ENCODE peak calls at places on chromosome 17, in four cellular contexts. D, S, O and U are unnamed samples.

GRCh38 chr17:34173221-34173620 is 81.9 kb upstream of the CCL2 start:
- DNase-seq in D (peak; percentile 18), S (no peak), O (no peak), U (no peak)

GRCh38 chr17:36105718-36106117 is 2.1 kb downstream of the CCL4 start:
- DNase-seq in S (no peak), O (no peak), D (no peak), U (no peak)

GRCh38 chr17:47275245-47275984 is 21.8 kb downstream of the ITGB3 start:
- DNase-seq in S (peak; percentile 88), D (peak; percentile 89), O (peak; percentile 56), U (no peak)

GRCh38 chr17:71757156-71757555 is 363.7 kb upstream of the SOX9 start:
- DNase-seq in O (no peak), S (no peak), D (no peak), U (no peak)

GRCh38 chr17:31202968-31203367 is 94.1 kb downstream of the OMG start:
- DNase-seq in D (peak; percentile 27), S (no peak), O (peak; percentile 55), U (peak; percentile 52)

GRCh38 chr17:5971969-5972368 is 98.2 kb upstream of the WSCD1 start:
- DNase-seq in O (no peak), D (no peak), S (no peak), U (no peak)

GRCh38 chr17:48351916-48352332 is 78.1 kb downstream of the SKAP1 start:
- DNase-seq in D (peak; percentile 36), O (no peak), S (no peak), U (no peak)

GRCh38 chr17:44922746-44923470 is 7.6 kb upstream of the GFAP start:
- DNase-seq in O (no peak), S (no peak), D (no peak), U (no peak)

GRCh38 chr17:63816669-63817068 is 10.6 kb upstream of the PSMC5 start:
- DNase-seq in O (no peak), S (no peak), D (no peak), U (no peak)

GRCh38 chr17:17088511-17089205 is 46.4 kb downstream of the MPRIP start:
- DNase-seq in D (no peak), S (no peak), O (no peak), U (no peak)

GRCh38 chr17:80722656-80723055 is 178.0 kb downstream of the RPTOR start:
- DNase-seq in S (no peak), O (no peak), D (no peak), U (no peak)

GRCh38 chr17:16486373-16487250 is 5.4 kb downstream of the LRRC75A start:
- DNase-seq in D (peak; percentile 67), S (peak; percentile 87), O (peak; percentile 88), U (no peak)

GRCh38 chr17:44769647-44770084 is 10.9 kb downstream of the ADAM11 start:
- DNase-seq in O (no peak), S (no peak), D (no peak), U (no peak)

GRCh38 chr17:75476274-75476673 is 19.8 kb downstream of the TMEM94 start:
- DNase-seq in O (no peak), S (no peak), D (peak; percentile 29), U (no peak)

GRCh38 chr17:80743181-80743771 is 198.6 kb downstream of the RPTOR start:
- DNase-seq in O (peak; percentile 43), S (peak; percentile 45), D (peak; percentile 32), U (no peak)

GRCh38 chr17:76869209-76869877 is 1.1 kb downstream of the MGAT5B start:
- DNase-seq in S (no peak), D (no peak), O (no peak), U (no peak)
- H3K4me3 ChIP-seq in S (no peak overlapping the region), D (peak overlapping the region; percentile 49), O (no peak overlapping the region), U (peak overlapping the region; percentile 36)

GRCh38 chr17:32323784-32324590 is 18.0 kb downstream of the C17orf75 start:
- DNase-seq in D (no peak), O (no peak), S (no peak), U (no peak)
- H3K4me3 ChIP-seq in D (no peak overlapping the region), O (no peak overlapping the region), S (peak overlapping the region; percentile 34), U (peak overlapping the region; percentile 20)

DNA sequence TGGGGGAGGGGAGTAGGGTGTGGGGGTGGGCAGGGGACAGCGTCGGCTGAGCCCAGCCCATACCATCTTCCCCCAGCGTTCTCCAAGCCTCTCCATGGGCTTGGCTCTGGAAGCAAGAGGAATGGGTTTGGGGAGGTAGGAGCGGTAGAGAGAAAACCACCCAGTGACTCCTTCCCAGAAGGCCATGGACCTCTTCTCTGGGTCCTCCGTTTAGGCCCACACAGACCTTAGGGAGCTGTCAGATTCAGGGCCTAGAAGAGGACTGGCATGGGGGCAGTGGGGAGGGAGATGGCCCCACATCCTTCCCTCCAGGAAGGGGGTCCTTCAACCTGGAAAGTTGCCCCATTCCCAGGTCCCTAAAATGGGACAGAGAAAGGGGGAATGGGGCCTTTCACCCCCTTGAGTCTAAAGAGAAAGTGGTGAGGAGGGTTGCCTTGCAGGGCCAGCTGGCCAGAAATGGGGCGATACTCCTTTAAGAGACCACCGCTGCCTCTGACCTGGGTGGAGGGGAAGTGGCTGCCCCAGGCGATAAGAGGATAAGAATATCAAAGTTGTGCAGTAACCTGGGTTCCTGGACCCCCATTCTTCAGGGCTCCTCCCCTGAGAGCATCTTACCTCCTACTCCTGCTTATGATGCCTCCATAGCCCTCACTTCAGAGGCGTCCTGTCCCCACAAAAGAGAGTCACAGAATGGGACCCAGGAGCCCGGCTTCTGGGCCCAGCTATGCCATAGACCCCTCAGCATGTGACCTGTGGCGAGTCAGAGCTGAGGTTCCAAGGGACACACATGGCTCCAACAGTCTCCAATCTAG is 5.0 kb upstream of the TSPOAP1 start:
- DNase-seq in O (no peak), D (no peak), S (no peak), U (no peak)
- H3K4me3 ChIP-seq in O (no peak overlapping the region), D (no peak overlapping the region), S (peak overlapping the region; percentile 22), U (no peak overlapping the region)

GRCh38 chr17:28492352-28493310 is 13.5 kb upstream of the FOXN1 start:
- DNase-seq in D (no peak), S (no peak), O (no peak), U (no peak)
- H3K4me3 ChIP-seq in D (no peak overlapping the region), S (no peak overlapping the region), O (no peak overlapping the region), U (no peak overlapping the region)

GRCh38 chr17:70394833-70395232 is 225.5 kb downstream of the KCNJ2 start:
- DNase-seq in S (no peak), D (no peak), O (no peak), U (no peak)

GRCh38 chr17:70390059-70390458 is 220.7 kb downstream of the KCNJ2 start:
- DNase-seq in S (no peak), O (no peak), D (no peak), U (no peak)

DNA sequence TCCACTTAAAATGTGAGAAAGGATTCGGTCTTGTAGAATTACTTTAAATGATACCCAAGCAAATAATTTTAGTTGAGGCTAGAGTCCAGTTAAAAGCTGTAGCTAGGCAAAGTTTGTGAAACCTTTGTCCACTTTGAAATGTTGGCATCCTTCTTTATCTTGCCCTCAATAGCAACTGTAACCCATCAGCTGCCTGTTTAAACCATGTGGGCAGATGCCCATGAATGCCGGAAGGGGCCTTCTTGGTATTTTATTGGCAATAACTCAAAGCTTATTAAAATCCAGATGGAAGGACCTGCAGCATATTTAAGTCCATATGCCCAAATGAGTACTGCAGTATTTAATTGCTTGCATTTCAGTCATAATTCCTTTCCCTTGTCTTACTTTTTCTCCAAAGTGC is 225.1 kb downstream of the KCNJ2 start:
- DNase-seq in O (no peak), D (no peak), S (no peak), U (no peak)
- H3K4me3 ChIP-seq in O (no peak overlapping the region), D (no peak overlapping the region), S (no peak overlapping the region), U (no peak overlapping the region)